ENCODE peak calls at places on chromosomes 1 and 21, in five cellular contexts. One of them, this sample, is unnamed.

GRCh38 chr1:211753649-211754251 is 76.8 kb downstream of the LPGAT1 start:
- ATAC-seq in upper lobe of left lung: no peak
- ATAC-seq in activated CD4-positive, alpha-beta T cell treated with anti-CD3 and anti-CD28 coated beads for 36 hours: no peak
- ATAC-seq in right cardiac atrium: no peak
- ATAC-seq in stimulated activated naive CD8-positive, alpha-beta T cell treated with anti-CD3 and anti-CD28 coated beads, Interleukin-15, amount 100 ng/mL, for 72 hours: no peak
- ATAC-seq in this sample: no peak

GRCh38 chr1:211715976-211716375 is 40.6 kb upstream of the NEK2 start:
- ATAC-seq in stimulated activated naive CD8-positive, alpha-beta T cell treated with anti-CD3 and anti-CD28 coated beads, Interleukin-15, amount 100 ng/mL, for 72 hours: no peak
- ATAC-seq in activated CD4-positive, alpha-beta T cell treated with anti-CD3 and anti-CD28 coated beads for 36 hours: no peak
- ATAC-seq in upper lobe of left lung: no peak
- ATAC-seq in right cardiac atrium: no peak
- ATAC-seq in this sample: peak

GRCh38 chr21:42089093-42089631 is 18.0 kb downstream of the UMODL1 start:
- ATAC-seq in right cardiac atrium: no peak
- ATAC-seq in stimulated activated naive CD8-positive, alpha-beta T cell treated with anti-CD3 and anti-CD28 coated beads, Interleukin-15, amount 100 ng/mL, for 72 hours: peak
- ATAC-seq in upper lobe of left lung: no peak
- ATAC-seq in activated CD4-positive, alpha-beta T cell treated with anti-CD3 and anti-CD28 coated beads for 36 hours: peak
- ATAC-seq in this sample: peak

GRCh38 chr1:8252266-8252951 is 65.5 kb upstream of the SLC45A1 start:
- ATAC-seq in upper lobe of left lung: no peak
- ATAC-seq in right cardiac atrium: no peak
- ATAC-seq in activated CD4-positive, alpha-beta T cell treated with anti-CD3 and anti-CD28 coated beads for 36 hours: no peak
- ATAC-seq in stimulated activated naive CD8-positive, alpha-beta T cell treated with anti-CD3 and anti-CD28 coated beads, Interleukin-15, amount 100 ng/mL, for 72 hours: no peak
- ATAC-seq in this sample: no peak

GRCh38 chr1:16183157-16183556 is 27.3 kb upstream of the EPHA2 start:
- ATAC-seq in upper lobe of left lung: peak
- ATAC-seq in right cardiac atrium: peak
- ATAC-seq in stimulated activated naive CD8-positive, alpha-beta T cell treated with anti-CD3 and anti-CD28 coated beads, Interleukin-15, amount 100 ng/mL, for 72 hours: no peak
- ATAC-seq in activated CD4-positive, alpha-beta T cell treated with anti-CD3 and anti-CD28 coated beads for 36 hours: no peak
- ATAC-seq in this sample: no peak

GRCh38 chr1:160209656-160210046 is 4.5 kb downstream of the PEA15 start:
- ATAC-seq in stimulated activated naive CD8-positive, alpha-beta T cell treated with anti-CD3 and anti-CD28 coated beads, Interleukin-15, amount 100 ng/mL, for 72 hours: no peak
- ATAC-seq in upper lobe of left lung: no peak
- ATAC-seq in activated CD4-positive, alpha-beta T cell treated with anti-CD3 and anti-CD28 coated beads for 36 hours: no peak
- ATAC-seq in right cardiac atrium: peak
- ATAC-seq in this sample: no peak

GRCh38 chr1:35305383-35305782 is 36.9 kb downstream of the ZMYM4 start:
- ATAC-seq in upper lobe of left lung: no peak
- ATAC-seq in right cardiac atrium: no peak
- ATAC-seq in activated CD4-positive, alpha-beta T cell treated with anti-CD3 and anti-CD28 coated beads for 36 hours: no peak
- ATAC-seq in stimulated activated naive CD8-positive, alpha-beta T cell treated with anti-CD3 and anti-CD28 coated beads, Interleukin-15, amount 100 ng/mL, for 72 hours: no peak
- ATAC-seq in this sample: no peak

GRCh38 chr1:229434641-229435051 is 752 bp upstream of the ACTA1 start:
- ATAC-seq in upper lobe of left lung: no peak
- ATAC-seq in stimulated activated naive CD8-positive, alpha-beta T cell treated with anti-CD3 and anti-CD28 coated beads, Interleukin-15, amount 100 ng/mL, for 72 hours: peak
- ATAC-seq in right cardiac atrium: peak
- ATAC-seq in activated CD4-positive, alpha-beta T cell treated with anti-CD3 and anti-CD28 coated beads for 36 hours: no peak
- ATAC-seq in this sample: no peak

GRCh38 chr1:33460947-33461629 is 11.4 kb upstream of the ZSCAN20 start:
- ATAC-seq in stimulated activated naive CD8-positive, alpha-beta T cell treated with anti-CD3 and anti-CD28 coated beads, Interleukin-15, amount 100 ng/mL, for 72 hours: no peak
- ATAC-seq in upper lobe of left lung: peak
- ATAC-seq in activated CD4-positive, alpha-beta T cell treated with anti-CD3 and anti-CD28 coated beads for 36 hours: no peak
- ATAC-seq in right cardiac atrium: peak
- ATAC-seq in this sample: peak

GRCh38 chr1:226549094-226549936 is 751 bp downstream of the STUM start:
- ATAC-seq in stimulated activated naive CD8-positive, alpha-beta T cell treated with anti-CD3 and anti-CD28 coated beads, Interleukin-15, amount 100 ng/mL, for 72 hours: peak
- ATAC-seq in right cardiac atrium: no peak
- ATAC-seq in upper lobe of left lung: peak
- ATAC-seq in activated CD4-positive, alpha-beta T cell treated with anti-CD3 and anti-CD28 coated beads for 36 hours: peak
- ATAC-seq in this sample: no peak

GRCh38 chr1:108627951-108628350 is 32.9 kb downstream of the HENMT1 start:
- ATAC-seq in activated CD4-positive, alpha-beta T cell treated with anti-CD3 and anti-CD28 coated beads for 36 hours: no peak
- ATAC-seq in upper lobe of left lung: no peak
- ATAC-seq in right cardiac atrium: no peak
- ATAC-seq in stimulated activated naive CD8-positive, alpha-beta T cell treated with anti-CD3 and anti-CD28 coated beads, Interleukin-15, amount 100 ng/mL, for 72 hours: no peak
- ATAC-seq in this sample: no peak

GRCh38 chr1:32464716-32465540 is at the start of gene ZBTB8B:
- ATAC-seq in right cardiac atrium: peak
- ATAC-seq in stimulated activated naive CD8-positive, alpha-beta T cell treated with anti-CD3 and anti-CD28 coated beads, Interleukin-15, amount 100 ng/mL, for 72 hours: peak
- ATAC-seq in activated CD4-positive, alpha-beta T cell treated with anti-CD3 and anti-CD28 coated beads for 36 hours: peak
- ATAC-seq in upper lobe of left lung: peak
- ATAC-seq in this sample: no peak

GRCh38 chr1:168467452-168467851 is 76.3 kb downstream of the XCL2 start:
- ATAC-seq in right cardiac atrium: no peak
- ATAC-seq in upper lobe of left lung: no peak
- ATAC-seq in stimulated activated naive CD8-positive, alpha-beta T cell treated with anti-CD3 and anti-CD28 coated beads, Interleukin-15, amount 100 ng/mL, for 72 hours: peak
- ATAC-seq in activated CD4-positive, alpha-beta T cell treated with anti-CD3 and anti-CD28 coated beads for 36 hours: no peak
- ATAC-seq in this sample: no peak

GRCh38 chr1:3292868-3293562 is 161.4 kb upstream of the ARHGEF16 start:
- ATAC-seq in stimulated activated naive CD8-positive, alpha-beta T cell treated with anti-CD3 and anti-CD28 coated beads, Interleukin-15, amount 100 ng/mL, for 72 hours: no peak
- ATAC-seq in activated CD4-positive, alpha-beta T cell treated with anti-CD3 and anti-CD28 coated beads for 36 hours: no peak
- ATAC-seq in upper lobe of left lung: no peak
- ATAC-seq in right cardiac atrium: no peak
- ATAC-seq in this sample: no peak

GRCh38 chr1:245133995-245134715 is 20.6 kb upstream of the KIF26B start:
- ATAC-seq in activated CD4-positive, alpha-beta T cell treated with anti-CD3 and anti-CD28 coated beads for 36 hours: no peak
- ATAC-seq in right cardiac atrium: peak
- ATAC-seq in stimulated activated naive CD8-positive, alpha-beta T cell treated with anti-CD3 and anti-CD28 coated beads, Interleukin-15, amount 100 ng/mL, for 72 hours: no peak
- ATAC-seq in upper lobe of left lung: no peak
- ATAC-seq in this sample: no peak

GRCh38 chr1:173639102-173639501 is 4.0 kb downstream of the TEX50 start:
- ATAC-seq in right cardiac atrium: peak
- ATAC-seq in stimulated activated naive CD8-positive, alpha-beta T cell treated with anti-CD3 and anti-CD28 coated beads, Interleukin-15, amount 100 ng/mL, for 72 hours: no peak
- ATAC-seq in activated CD4-positive, alpha-beta T cell treated with anti-CD3 and anti-CD28 coated beads for 36 hours: no peak
- ATAC-seq in upper lobe of left lung: no peak
- ATAC-seq in this sample: no peak

GRCh38 chr21:29656504-29657227 is 283.1 kb downstream of the GRIK1 start:
- ATAC-seq in activated CD4-positive, alpha-beta T cell treated with anti-CD3 and anti-CD28 coated beads for 36 hours: peak
- ATAC-seq in upper lobe of left lung: no peak
- ATAC-seq in stimulated activated naive CD8-positive, alpha-beta T cell treated with anti-CD3 and anti-CD28 coated beads, Interleukin-15, amount 100 ng/mL, for 72 hours: peak
- ATAC-seq in right cardiac atrium: peak
- ATAC-seq in this sample: no peak

GRCh38 chr1:199685369-199685768 is 342.1 kb upstream of the NR5A2 start:
- ATAC-seq in activated CD4-positive, alpha-beta T cell treated with anti-CD3 and anti-CD28 coated beads for 36 hours: no peak
- ATAC-seq in right cardiac atrium: no peak
- ATAC-seq in stimulated activated naive CD8-positive, alpha-beta T cell treated with anti-CD3 and anti-CD28 coated beads, Interleukin-15, amount 100 ng/mL, for 72 hours: no peak
- ATAC-seq in upper lobe of left lung: no peak
- ATAC-seq in this sample: no peak

GRCh38 chr1:215444715-215445414 is 122.2 kb upstream of the KCTD3 start:
- ATAC-seq in stimulated activated naive CD8-positive, alpha-beta T cell treated with anti-CD3 and anti-CD28 coated beads, Interleukin-15, amount 100 ng/mL, for 72 hours: no peak
- ATAC-seq in upper lobe of left lung: peak
- ATAC-seq in right cardiac atrium: no peak
- ATAC-seq in activated CD4-positive, alpha-beta T cell treated with anti-CD3 and anti-CD28 coated beads for 36 hours: no peak
- ATAC-seq in this sample: peak

GRCh38 chr1:115526900-115527299 is 114.9 kb upstream of the VANGL1 start:
- ATAC-seq in right cardiac atrium: no peak
- ATAC-seq in upper lobe of left lung: no peak
- ATAC-seq in activated CD4-positive, alpha-beta T cell treated with anti-CD3 and anti-CD28 coated beads for 36 hours: no peak
- ATAC-seq in stimulated activated naive CD8-positive, alpha-beta T cell treated with anti-CD3 and anti-CD28 coated beads, Interleukin-15, amount 100 ng/mL, for 72 hours: no peak
- ATAC-seq in this sample: no peak

GRCh38 chr1:156858959-156859522 is at the start of gene INSRR:
- ATAC-seq in stimulated activated naive CD8-positive, alpha-beta T cell treated with anti-CD3 and anti-CD28 coated beads, Interleukin-15, amount 100 ng/mL, for 72 hours: no peak
- ATAC-seq in right cardiac atrium: peak
- ATAC-seq in upper lobe of left lung: peak
- ATAC-seq in activated CD4-positive, alpha-beta T cell treated with anti-CD3 and anti-CD28 coated beads for 36 hours: no peak
- ATAC-seq in this sample: no peak

GRCh38 chr1:211309617-211310016 is 17.0 kb upstream of the TRAF5 start:
- ATAC-seq in right cardiac atrium: no peak
- ATAC-seq in stimulated activated naive CD8-positive, alpha-beta T cell treated with anti-CD3 and anti-CD28 coated beads, Interleukin-15, amount 100 ng/mL, for 72 hours: no peak
- ATAC-seq in upper lobe of left lung: no peak
- ATAC-seq in activated CD4-positive, alpha-beta T cell treated with anti-CD3 and anti-CD28 coated beads for 36 hours: no peak
- ATAC-seq in this sample: no peak

GRCh38 chr1:163083690-163084089 is 14.5 kb downstream of the RGS4 start:
- ATAC-seq in right cardiac atrium: no peak
- ATAC-seq in stimulated activated naive CD8-positive, alpha-beta T cell treated with anti-CD3 and anti-CD28 coated beads, Interleukin-15, amount 100 ng/mL, for 72 hours: no peak
- ATAC-seq in upper lobe of left lung: no peak
- ATAC-seq in activated CD4-positive, alpha-beta T cell treated with anti-CD3 and anti-CD28 coated beads for 36 hours: no peak
- ATAC-seq in this sample: no peak

GRCh38 chr1:95753382-95754016 is 519.5 kb downstream of the RWDD3 start:
- ATAC-seq in activated CD4-positive, alpha-beta T cell treated with anti-CD3 and anti-CD28 coated beads for 36 hours: no peak
- ATAC-seq in stimulated activated naive CD8-positive, alpha-beta T cell treated with anti-CD3 and anti-CD28 coated beads, Interleukin-15, amount 100 ng/mL, for 72 hours: no peak
- ATAC-seq in right cardiac atrium: no peak
- ATAC-seq in upper lobe of left lung: peak
- ATAC-seq in this sample: no peak

GRCh38 chr1:48052923-48053291 is 55.7 kb upstream of the TRABD2B start:
- ATAC-seq in upper lobe of left lung: no peak
- ATAC-seq in activated CD4-positive, alpha-beta T cell treated with anti-CD3 and anti-CD28 coated beads for 36 hours: no peak
- ATAC-seq in stimulated activated naive CD8-positive, alpha-beta T cell treated with anti-CD3 and anti-CD28 coated beads, Interleukin-15, amount 100 ng/mL, for 72 hours: no peak
- ATAC-seq in right cardiac atrium: no peak
- ATAC-seq in this sample: no peak

GRCh38 chr21:46550511-46550941 is 54.4 kb downstream of the S100B start:
- ATAC-seq in right cardiac atrium: no peak
- ATAC-seq in stimulated activated naive CD8-positive, alpha-beta T cell treated with anti-CD3 and anti-CD28 coated beads, Interleukin-15, amount 100 ng/mL, for 72 hours: peak
- ATAC-seq in activated CD4-positive, alpha-beta T cell treated with anti-CD3 and anti-CD28 coated beads for 36 hours: peak
- ATAC-seq in upper lobe of left lung: no peak
- ATAC-seq in this sample: peak

GRCh38 chr1:232486454-232487202 is 143.3 kb downstream of the SIPA1L2 start:
- ATAC-seq in right cardiac atrium: peak
- ATAC-seq in stimulated activated naive CD8-positive, alpha-beta T cell treated with anti-CD3 and anti-CD28 coated beads, Interleukin-15, amount 100 ng/mL, for 72 hours: no peak
- ATAC-seq in activated CD4-positive, alpha-beta T cell treated with anti-CD3 and anti-CD28 coated beads for 36 hours: no peak
- ATAC-seq in upper lobe of left lung: no peak
- ATAC-seq in this sample: no peak

This sample was measured in stimulated activated memory B cell treated with anti-CD40 and anti-IgM and Interleukin-4, amounts not matched to agents 10 μg/mL and 1 μg/mL and 100 μg/mL, for 72 hours.